ENCODE peak calls at places on chromosomes 5 and 9, in four cellular contexts. K is mesenchymal stem cell, J is tibial nerve, W is heart right ventricle. X is an unnamed sample. For H3K4me1, the result is how much of the 10 kb centered on the place peaks cover.

GRCh38 chr9:26012797-26013594 is 334.8 kb upstream of the TUSC1 start:
- DNase-seq in K (peak), J (no peak), W (no peak), X (no peak)

GRCh38 chr9:134564431-134565170 is 77.0 kb upstream of the COL5A1 start:
- DNase-seq in K (peak), J (no peak), W (no peak), X (no peak)

GRCh38 chr9:133126697-133127339 is 5.8 kb upstream of the RALGDS start:
- DNase-seq in K (no peak), J (no peak), W (no peak), X (no peak)

GRCh38 chr9:116209406-116210116 is 56.0 kb downstream of the PAPPA start:
- DNase-seq in K (no peak), J (no peak), W (no peak), X (no peak)

GRCh38 chr5:126449751-126450271 is 26.6 kb downstream of the GRAMD2B start:
- DNase-seq in K (peak), J (no peak), W (no peak), X (peak)

GRCh38 chr5:160656961-160657570 is 194.9 kb downstream of the ATP10B start:
- DNase-seq in K (no peak), J (no peak), W (no peak), X (no peak)

GRCh38 chr5:17248999-17249634 is 31.7 kb downstream of the BASP1 start:
- DNase-seq in K (peak), J (peak), W (no peak), X (no peak)

GRCh38 chr5:166436857-166437256 is 1854.6 kb upstream of the WWC1 start:
- DNase-seq in K (peak), J (no peak), W (no peak), X (no peak)

GRCh38 chr9:86749530-86750275 is 197.6 kb downstream of the GAS1 start:
- DNase-seq in K (peak), J (no peak), W (no peak), X (no peak)

GRCh38 chr9:138025417-138025816 is 147.8 kb downstream of the CACNA1B start:
- DNase-seq in K (no peak), J (no peak), W (no peak), X (no peak)

DNA sequence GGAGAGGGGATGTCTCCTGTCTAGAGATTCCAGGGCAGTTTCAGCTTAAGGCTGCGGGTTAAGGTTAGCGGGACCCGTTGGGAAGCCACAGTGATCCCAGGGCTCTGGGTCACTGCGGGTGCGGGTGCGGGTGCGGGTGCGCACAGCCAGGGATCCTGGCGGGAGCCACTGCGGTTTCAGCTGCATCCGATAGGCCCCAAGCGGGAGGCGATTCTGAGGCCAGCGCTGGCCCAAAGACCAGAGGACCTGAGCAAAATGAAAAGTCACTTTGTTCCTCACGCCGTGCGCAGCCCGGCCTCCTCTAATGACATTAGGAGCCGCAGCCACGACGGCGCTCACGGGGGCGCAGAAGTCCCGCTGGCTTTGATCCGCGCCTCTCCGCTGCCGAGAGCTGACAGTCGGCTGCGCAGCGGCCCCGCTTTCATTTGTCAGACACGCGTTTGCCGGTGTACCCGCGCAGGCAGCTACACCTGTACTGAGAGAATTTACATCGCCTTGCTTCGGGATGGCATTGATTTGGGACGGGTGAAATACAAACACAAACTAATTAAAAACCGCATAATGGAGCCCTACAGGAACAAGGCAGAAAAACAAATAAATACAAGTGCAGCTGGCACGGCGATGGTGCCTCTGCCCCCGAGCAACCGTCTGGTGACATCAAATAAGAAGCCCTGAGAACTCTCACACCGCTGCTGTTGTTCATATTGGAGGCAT is 5.2 kb upstream of the IRX1 start:
- DNase-seq in K (no peak), J (no peak), W (no peak), X (no peak)
- H3K4me3 ChIP-seq in K (peak), J (peak), W (no peak), X (no peak)

GRCh38 chr5:95861221-95861857 is 38.8 kb upstream of the GLRX start:
- DNase-seq in K (peak), J (peak), W (peak), X (no peak)
- H3K4me1 ChIP-seq in K (under half), J (under half), W (half or more), X (under half)

GRCh38 chr5:73623060-73623459 is 2.9 kb upstream of the ARHGEF28 start:
- DNase-seq in K (no peak), J (no peak), W (no peak), X (no peak)
- H3K27ac ChIP-seq in K (no peak), J (no peak), W (no peak), X (no peak)

GRCh38 chr5:141383345-141383744 is 803 bp downstream of the PCDHGA7 start:
- DNase-seq in K (no peak), J (no peak), W (no peak), X (no peak)
- H3K4me3 ChIP-seq in K (peak), J (no peak), W (peak), X (no peak)

GRCh38 chr5:14574124-14574523 is 7.5 kb upstream of the OTULINL start:
- DNase-seq in K (no peak), J (no peak), W (no peak), X (no peak)
- H3K4me1 ChIP-seq in K (under half), J (under half), W (under half), X (under half)

DNA sequence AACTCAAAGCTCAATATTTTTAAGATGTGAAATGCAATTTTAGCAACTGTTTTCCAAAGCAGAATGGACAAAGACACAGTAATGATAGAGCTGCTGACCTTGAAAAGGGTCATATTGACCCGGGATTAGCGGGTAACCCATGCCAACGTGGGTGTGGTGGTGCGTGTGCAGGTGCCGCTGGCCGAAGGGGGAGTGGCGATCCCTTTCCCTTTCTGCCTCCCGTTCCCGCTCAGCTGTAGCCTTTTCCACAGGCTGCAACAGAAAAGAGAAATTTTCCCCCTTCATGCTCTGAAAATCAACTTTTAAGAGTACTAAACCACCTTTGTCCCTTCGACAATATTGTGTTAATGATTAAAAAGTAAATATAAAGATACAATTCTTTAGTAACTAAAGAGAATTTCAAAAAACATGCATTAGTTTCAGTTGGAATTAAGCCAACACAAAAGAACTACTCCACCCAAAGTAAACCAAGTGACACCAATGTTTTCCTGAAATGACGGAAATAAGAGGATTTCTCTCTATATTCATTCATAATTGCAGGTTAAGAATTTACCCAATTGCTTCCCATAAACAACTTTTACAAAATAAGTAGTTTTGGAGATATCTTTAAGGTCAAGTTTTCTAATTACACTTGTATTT is 105.2 kb downstream of the ZNF608 start:
- DNase-seq in K (no peak), J (no peak), W (no peak), X (no peak)
- H3K27ac ChIP-seq in K (no peak), J (no peak), W (no peak), X (no peak)

DNA sequence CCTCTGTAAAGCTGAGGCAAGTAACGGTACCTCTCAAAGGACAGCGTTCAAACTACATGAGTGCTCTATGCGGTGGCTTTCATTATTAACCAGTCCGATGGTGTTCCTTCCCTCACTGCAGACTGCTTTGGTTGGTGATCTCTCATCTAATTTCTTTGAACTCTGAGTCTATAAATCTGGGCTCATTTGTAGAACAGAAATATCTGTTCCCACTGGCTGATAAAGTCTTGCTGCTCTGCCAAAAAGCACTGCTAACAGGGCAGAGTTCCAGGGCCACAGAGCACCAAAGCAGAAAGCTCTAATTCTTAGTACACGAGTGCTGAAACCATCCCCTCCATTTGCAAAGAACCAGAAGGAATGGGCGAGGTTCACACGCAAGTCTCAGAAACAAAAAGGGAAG is 81.9 kb downstream of the MED27 start:
- DNase-seq in K (no peak), J (peak), W (peak), X (no peak)
- H3K4me3 ChIP-seq in K (no peak), J (no peak), W (no peak), X (no peak)

GRCh38 chr5:56115589-56115988 is 117.5 kb downstream of the ANKRD55 start:
- DNase-seq in K (no peak), J (no peak), W (no peak), X (no peak)

GRCh38 chr5:56124885-56125250 is 108.3 kb downstream of the ANKRD55 start:
- DNase-seq in K (peak), J (no peak), W (no peak), X (no peak)

GRCh38 chr5:56116599-56117131 is 116.5 kb downstream of the ANKRD55 start:
- DNase-seq in K (peak), J (no peak), W (no peak), X (no peak)

GRCh38 chr5:56123531-56124243 is 109.4 kb downstream of the ANKRD55 start:
- DNase-seq in K (peak), J (no peak), W (peak), X (no peak)

GRCh38 chr5:56119050-56119449 is 114.1 kb downstream of the ANKRD55 start:
- DNase-seq in K (no peak), J (no peak), W (no peak), X (no peak)
- H3K4me1 ChIP-seq in K (under half), J (under half), W (under half), X (under half)

DNA sequence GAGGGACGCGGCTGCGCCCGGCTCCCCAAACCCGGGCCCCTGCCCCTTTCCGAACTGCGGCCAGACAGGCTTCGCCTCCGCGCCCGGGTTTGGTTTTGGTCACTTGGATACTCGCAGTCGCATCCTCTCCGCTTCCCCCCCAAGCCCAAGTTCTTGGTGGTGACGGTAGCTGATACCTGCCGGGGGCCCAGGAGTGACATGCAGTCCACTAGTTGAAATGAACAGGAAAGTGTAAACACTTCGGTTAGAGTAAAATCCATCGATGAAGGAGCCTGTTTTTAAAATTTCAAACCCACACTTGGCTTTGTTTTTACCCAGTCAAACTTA is 701 bp downstream of the CNTLN start:
- DNase-seq in K (no peak), J (peak), W (no peak), X (no peak)
- H3K27ac ChIP-seq in K (no peak), J (peak), W (peak), X (no peak)

DNA sequence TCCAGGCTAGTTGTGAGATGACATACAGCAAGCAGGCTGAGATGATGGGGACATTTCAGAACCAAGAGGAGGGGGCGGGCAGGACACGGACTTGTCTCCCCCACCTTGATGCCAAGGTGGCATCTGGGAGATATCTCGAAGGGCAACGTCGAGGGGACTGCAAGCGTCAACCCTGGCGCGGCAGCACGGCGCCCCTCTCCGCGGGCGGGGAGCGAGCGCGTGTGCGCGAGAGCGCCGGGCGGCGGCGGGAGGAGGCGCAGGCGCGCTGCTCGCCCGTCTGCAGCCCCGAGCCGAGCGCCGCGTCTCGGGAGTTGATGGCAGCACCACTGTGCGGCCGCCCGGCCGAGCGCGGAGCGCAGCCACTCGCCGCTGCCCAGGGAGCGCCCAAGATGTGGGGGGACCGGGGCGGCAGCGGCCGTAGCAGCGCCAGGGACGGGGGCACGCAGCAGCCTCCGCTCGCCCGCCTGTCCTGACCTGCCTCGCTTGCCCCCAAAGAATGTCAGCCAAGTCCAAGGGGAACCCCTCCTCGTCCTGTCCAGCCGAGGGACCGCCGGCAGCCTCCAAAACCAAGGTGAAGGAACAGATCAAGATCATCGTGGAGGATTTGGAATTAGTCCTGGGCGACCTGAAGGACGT is at the start of gene PRR16:
- DNase-seq in K (peak), J (no peak), W (peak), X (no peak)
- H3K4me3 ChIP-seq in K (peak), J (peak), W (peak), X (no peak)